ENCODE peak calls at places on chromosomes 16 and 17, in seven cellular contexts. Y is cardiac muscle cell, Q is Calu3, Z is epithelial cell of esophagus, I is body of pancreas, B is endothelial cell of umbilical vein, C is A549. T is an unnamed sample.

GRCh38 chr16:88936008-88936912 is 40.7 kb downstream of the CBFA2T3 start:
- DNase-seq in Y (no peak), Q (peak; percentile 70), Z (no peak), I (peak; percentile 62), B (no peak), C (peak; percentile 37), T (no peak)

GRCh38 chr17:41638194-41638593 is 13.8 kb upstream of the KRT17 start:
- DNase-seq in Y (no peak), Q (no peak), Z (no peak), I (no peak), B (no peak), C (no peak), T (no peak)

GRCh38 chr16:48408688-48409087 is 23.5 kb upstream of the SIAH1 start:
- DNase-seq in Y (peak; percentile 89), Q (peak; percentile 54), Z (peak; percentile 44), I (peak; percentile 29), B (no peak), C (no peak), T (no peak)

GRCh38 chr17:48563385-48563838 is 14.7 kb downstream of the HOXB4 start:
- DNase-seq in Y (no peak), Q (no peak), Z (no peak), I (no peak), B (no peak), C (no peak), T (no peak)

GRCh38 chr17:7955414-7956042 is 23.5 kb downstream of the CNTROB start:
- DNase-seq in Y (peak; percentile 75), Q (no peak), Z (no peak), I (no peak), B (no peak), C (no peak), T (no peak)

GRCh38 chr16:75264531-75264998 is 13.1 kb upstream of the BCAR1 start:
- DNase-seq in Y (peak; percentile 78), Q (no peak), Z (no peak), I (peak; percentile 64), B (peak; percentile 70), C (no peak), T (no peak)

GRCh38 chr17:75260679-75261335 is 599 bp downstream of the GGA3 start:
- DNase-seq in Y (peak; percentile 29), Q (no peak), Z (peak; percentile 35), I (no peak), B (no peak), C (no peak), T (no peak)

GRCh38 chr17:8946476-8946875 is 19.0 kb downstream of the PIK3R5 start:
- DNase-seq in Y (peak; percentile 8), Q (no peak), Z (no peak), I (no peak), B (no peak), C (no peak), T (no peak)

GRCh38 chr17:58679263-58680037 is 12.4 kb downstream of the TEX14 start:
- DNase-seq in Y (peak; percentile 90), Q (no peak), Z (peak; percentile 82), I (no peak), B (no peak), C (peak; percentile 71), T (no peak)

GRCh38 chr16:7026639-7027038 is 306.0 kb upstream of the RBFOX1 start:
- DNase-seq in Y (no peak), Q (no peak), Z (no peak), I (no peak), B (no peak), C (no peak), T (no peak)

GRCh38 chr16:3992297-3993051 is 112.0 kb upstream of the CREBBP start:
- DNase-seq in Y (no peak), Q (no peak), Z (no peak), I (peak; percentile 71), B (peak; percentile 22), C (no peak), T (no peak)

DNA sequence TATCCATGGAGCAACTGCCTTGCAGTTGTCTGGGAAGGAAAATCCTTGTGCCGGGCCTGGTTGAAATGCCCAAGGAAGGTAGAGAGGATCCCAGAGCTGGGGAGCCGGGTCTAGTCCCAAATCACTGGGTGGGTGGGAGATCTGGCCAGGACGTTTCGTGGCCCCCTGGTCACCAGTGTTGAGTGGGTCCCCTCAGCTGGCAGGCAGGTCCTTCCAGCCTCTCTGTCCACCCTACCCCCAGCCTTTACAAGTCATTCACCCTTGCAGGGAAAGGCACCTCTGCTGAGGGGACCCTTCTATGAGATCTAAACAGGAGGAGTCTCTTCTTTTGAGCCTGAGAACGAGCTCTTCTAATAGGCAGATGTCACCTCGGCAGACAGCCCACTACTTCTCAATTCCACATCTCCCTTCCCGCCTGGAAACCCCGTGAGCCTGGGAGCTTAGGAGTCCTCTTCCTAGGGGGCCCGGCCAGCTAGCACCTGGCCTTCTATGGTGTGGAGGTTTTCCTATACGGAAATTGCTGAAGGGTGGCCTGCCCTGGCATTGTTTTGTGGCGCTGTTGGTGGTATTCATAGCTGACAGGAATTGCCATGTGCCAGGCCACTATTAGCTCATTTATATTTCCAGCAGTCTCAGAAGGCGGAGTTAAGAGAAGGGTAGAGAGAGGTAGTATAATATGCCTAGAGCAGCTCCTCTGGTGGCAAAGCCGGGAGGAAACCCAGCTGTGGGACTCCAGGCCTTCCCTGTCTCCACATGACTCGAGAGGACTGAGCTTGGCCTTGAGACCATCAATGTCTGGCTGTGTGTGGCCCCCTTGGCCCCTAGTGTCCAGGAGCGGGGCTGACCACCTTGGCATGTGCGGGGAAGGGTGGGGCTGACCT is 13.3 kb downstream of the MPRIP start:
- DNase-seq in Y (no peak), Q (no peak), Z (peak; percentile 50), I (peak; percentile 46), B (peak; percentile 32), C (no peak), T (peak; percentile 8)
- TF ChIP-seq CTCF in Y (no peak), Q (no peak), Z (peak; percentile 46), I (peak; percentile 18), B (no peak), C (no peak), T (no peak)

DNA sequence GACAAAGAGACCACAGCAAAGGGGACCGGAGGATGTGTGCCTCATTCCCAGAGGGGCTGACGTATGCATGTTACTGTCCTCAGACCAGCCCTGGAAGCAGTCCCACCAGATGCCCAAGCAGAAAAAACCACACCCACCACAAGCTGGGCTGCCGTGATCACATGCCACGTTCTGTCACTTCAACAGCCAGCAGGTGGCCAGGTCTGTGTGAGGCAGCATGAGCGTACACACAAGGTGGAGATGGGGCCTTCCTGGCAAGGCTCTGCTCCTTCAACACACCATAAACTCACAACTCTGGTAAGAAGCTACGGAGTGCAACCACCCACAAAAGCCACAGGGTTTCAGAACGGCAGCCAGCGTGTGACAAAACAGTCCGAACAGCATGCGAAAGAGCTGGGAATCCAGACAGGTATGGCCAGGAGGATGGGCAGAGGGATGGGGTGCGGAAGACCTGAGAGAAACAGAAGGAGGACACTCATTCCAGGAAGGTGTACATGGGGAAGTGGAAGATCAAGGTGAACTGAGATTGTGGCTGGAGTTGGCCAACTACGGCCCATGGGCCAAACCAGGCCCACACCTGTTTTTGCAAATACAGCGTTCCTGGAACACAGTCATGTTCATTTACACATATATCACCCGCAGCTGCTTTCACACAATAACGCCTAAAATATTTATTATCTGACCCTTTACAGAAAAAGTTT is 27.9 kb downstream of the MBTPS1 start:
- DNase-seq in Y (no peak), Q (no peak), Z (peak; percentile 16), I (no peak), B (no peak), C (no peak), T (peak; percentile 35)
- TF ChIP-seq CTCF in Y (no peak), Q (no peak), Z (peak; percentile 13), I (no peak), B (no peak), C (no peak), T (no peak)

GRCh38 chr17:34837796-34838195 is 123.5 kb downstream of the CCT6B start:
- DNase-seq in Y (no peak), Q (no peak), Z (no peak), I (no peak), B (no peak), C (no peak), T (no peak)

GRCh38 chr17:34842235-34842634 is 119.0 kb downstream of the CCT6B start:
- DNase-seq in Y (no peak), Q (no peak), Z (no peak), I (no peak), B (no peak), C (no peak), T (no peak)

GRCh38 chr17:34840758-34841157 is 120.5 kb downstream of the CCT6B start:
- DNase-seq in Y (peak; percentile 10), Q (peak; percentile 36), Z (no peak), I (no peak), B (no peak), C (no peak), T (no peak)

GRCh38 chr17:34843682-34844081 is 117.6 kb downstream of the CCT6B start:
- DNase-seq in Y (no peak), Q (no peak), Z (no peak), I (no peak), B (no peak), C (no peak), T (no peak)

DNA sequence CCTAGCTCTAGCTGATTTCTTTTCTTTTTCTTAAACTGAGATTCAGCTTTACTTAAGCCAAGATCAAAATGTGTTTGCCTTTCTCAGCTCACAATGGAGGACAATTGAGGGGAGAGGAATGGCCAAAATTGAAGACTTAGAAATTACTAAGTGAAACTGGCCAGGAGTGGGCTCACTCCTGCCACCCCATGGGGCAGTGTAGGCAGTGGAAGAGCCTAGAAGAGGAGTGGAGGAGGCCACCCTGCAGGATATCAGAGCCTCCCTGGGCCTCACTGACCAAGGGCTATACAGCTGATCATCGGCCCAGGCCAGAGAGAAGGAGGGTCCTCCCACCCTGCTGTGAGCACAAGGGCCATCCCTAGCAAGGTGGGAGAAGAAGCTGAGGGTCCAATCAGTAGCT is 119.8 kb downstream of the CCT6B start:
- DNase-seq in Y (no peak), Q (peak; percentile 12), Z (no peak), I (no peak), B (no peak), C (no peak), T (no peak)
- TF ChIP-seq CTCF in Y (no peak), Q (no peak), Z (no peak), I (no peak), B (no peak), C (no peak), T (no peak)

DNA sequence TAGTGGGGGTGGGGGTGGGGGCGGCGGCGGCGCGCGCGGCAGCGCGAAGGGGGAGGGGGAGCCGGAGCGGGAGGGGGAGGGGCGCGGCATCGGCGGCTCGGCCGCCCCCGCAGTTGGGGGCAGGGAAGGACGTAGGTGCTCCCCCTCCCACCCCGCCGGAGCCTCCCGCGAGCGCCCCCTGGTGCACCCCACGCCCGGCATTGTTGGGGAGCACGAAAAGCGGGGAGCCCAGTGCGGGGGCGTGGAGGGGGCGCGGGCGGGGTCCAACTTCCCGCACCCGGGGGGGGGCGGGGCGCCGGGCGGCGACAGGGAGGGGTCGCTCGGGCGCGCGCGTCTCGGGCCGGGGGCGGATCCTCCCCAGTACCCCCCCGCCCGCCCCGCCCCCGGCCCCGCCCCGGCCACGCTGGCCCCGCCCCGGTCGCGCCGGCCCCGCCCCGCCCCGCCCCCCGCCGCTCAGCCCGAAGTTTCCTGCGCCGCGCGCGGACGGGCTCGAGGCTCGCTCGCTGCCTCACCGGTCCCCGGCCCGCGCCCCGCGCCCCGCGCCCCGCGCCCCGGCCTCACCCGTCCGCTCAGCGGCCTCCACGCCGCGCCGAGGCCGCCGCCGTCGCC is at the start of gene CACNA1H:
- DNase-seq in Y (no peak), Q (no peak), Z (no peak), I (peak; percentile 38), B (no peak), C (peak; percentile 58), T (peak; percentile 29)
- TF ChIP-seq CTCF in Y (no peak), Q (no peak), Z (no peak), I (no peak), B (no peak), C (peak; percentile 74), T (no peak)

GRCh38 chr17:50613596-50613995 is 21.1 kb upstream of the ABCC3 start:
- DNase-seq in Y (peak; percentile 21), Q (no peak), Z (no peak), I (no peak), B (peak; percentile 20), C (no peak), T (no peak)
- TF ChIP-seq CTCF in Y (peak; percentile 12), Q (no peak), Z (no peak), I (no peak), B (no peak), C (no peak), T (no peak)

T was measured in activated B cell treated with CpG ODN at 0.5 μM for 24 hours.